ENCODE peak calls at places on chromosomes 6 and 20, in eight cellular contexts. W is cardiac muscle cell, L is heart left ventricle, M is hepatocyte, D is left lung, F is GM23338, B is ascending aorta, O is uterus. H is an unnamed sample.

GRCh38 chr6:158609455-158610155 is 34.9 kb downstream of the DYNLT1 start:
- DNase-seq in W (no peak), L (no peak), M (no peak), D (no peak), F (no peak), B (no peak), O (no peak), H (no peak)

GRCh38 chr6:21496275-21496674 is 97.3 kb upstream of the SOX4 start:
- DNase-seq in W (peak; percentile 52), L (no peak), M (no peak), D (no peak), F (no peak), B (no peak), O (no peak), H (no peak)

GRCh38 chr6:52362443-52363221 is 681 bp downstream of the PAQR8 start:
- DNase-seq in W (peak; percentile 42), L (peak; percentile 38), M (peak; percentile 44), D (peak; percentile 86), F (peak; percentile 77), B (no peak), O (peak; percentile 47), H (peak; percentile 54)

GRCh38 chr6:49966334-49966733 is 2.4 kb upstream of the DEFB114 start:
- DNase-seq in W (peak; percentile 3), L (no peak), M (no peak), D (no peak), F (peak; percentile 81), B (no peak), O (no peak), H (no peak)

GRCh38 chr6:163417595-163417994 is 3.1 kb downstream of the QKI start:
- DNase-seq in W (no peak), L (no peak), M (no peak), D (no peak), F (no peak), B (no peak), O (no peak), H (no peak)

GRCh38 chr6:55917756-55918415 is 42.5 kb upstream of the BMP5 start:
- DNase-seq in W (no peak), L (no peak), M (no peak), D (no peak), F (no peak), B (no peak), O (no peak), H (no peak)

GRCh38 chr6:168929871-168930450 is 323.7 kb downstream of the THBS2 start:
- DNase-seq in W (no peak), L (no peak), M (no peak), D (no peak), F (no peak), B (no peak), O (no peak), H (no peak)

GRCh38 chr6:118959903-118960302 is 24.9 kb upstream of the MCM9 start:
- DNase-seq in W (no peak), L (no peak), M (no peak), D (no peak), F (no peak), B (no peak), O (no peak), H (no peak)

GRCh38 chr6:15476631-15477380 is 186.0 kb downstream of the DTNBP1 start:
- DNase-seq in W (no peak), L (no peak), M (no peak), D (no peak), F (no peak), B (no peak), O (no peak), H (no peak)

GRCh38 chr6:107046316-107046715 is 18.3 kb downstream of the MTRES1 start:
- DNase-seq in W (peak; percentile 21), L (no peak), M (no peak), D (no peak), F (no peak), B (no peak), O (no peak), H (no peak)

GRCh38 chr6:25535302-25536225 is 116.5 kb upstream of the SCGN start:
- DNase-seq in W (no peak), L (no peak), M (no peak), D (no peak), F (no peak), B (no peak), O (no peak), H (no peak)

GRCh38 chr20:59013959-59014608 is 5.1 kb upstream of the TUBB1 start:
- DNase-seq in W (no peak), L (no peak), M (no peak), D (no peak), F (no peak), B (no peak), O (no peak), H (no peak)

GRCh38 chr20:37575884-37576283 is 48.2 kb upstream of the BLCAP start:
- DNase-seq in W (no peak), L (no peak), M (no peak), D (no peak), F (peak; percentile 72), B (no peak), O (no peak), H (no peak)

GRCh38 chr6:15677822-15678221 is 15.0 kb upstream of the DTNBP1 start:
- DNase-seq in W (no peak), L (no peak), M (no peak), D (no peak), F (no peak), B (no peak), O (no peak), H (no peak)

GRCh38 chr20:40953856-40954255 is 74.8 kb upstream of the TOP1 start:
- DNase-seq in W (no peak), L (no peak), M (no peak), D (no peak), F (no peak), B (no peak), O (no peak), H (no peak)

GRCh38 chr6:27019651-27020552 is 227.6 kb upstream of the PRSS16 start:
- DNase-seq in W (peak; percentile 82), L (peak; percentile 79), M (peak; percentile 94), D (peak; percentile 89), F (peak; percentile 94), B (peak; percentile 29), O (peak; percentile 85), H (peak; percentile 86)

DNA sequence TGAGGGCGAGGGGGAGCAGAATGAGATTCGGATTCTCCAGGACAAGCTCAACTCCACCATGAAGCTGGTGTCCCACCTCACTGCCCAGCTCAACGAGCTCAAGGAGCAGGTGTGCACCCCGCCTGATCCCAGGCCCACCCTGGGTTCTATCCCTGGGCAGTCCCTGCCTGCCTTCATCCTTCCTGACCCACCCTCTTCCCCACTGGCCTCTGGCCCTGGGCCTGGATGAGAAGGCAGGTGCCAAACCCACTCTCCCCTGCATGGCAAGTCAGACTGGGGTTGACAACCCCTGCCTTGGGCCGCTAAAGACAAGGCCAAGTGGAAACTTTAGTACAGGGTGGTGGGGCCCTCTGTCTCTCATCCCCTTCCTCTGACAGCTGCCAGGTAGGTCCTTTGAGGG is 16.5 kb downstream of the UQCC2 start:
- DNase-seq in W (no peak), L (no peak), M (no peak), D (no peak), F (no peak), B (no peak), O (no peak), H (no peak)
- H3K27ac ChIP-seq in W (peak overlapping the region; percentile 91), L (no peak overlapping the region), M (peak overlapping the region; percentile 28), D (no peak overlapping the region), F (no peak overlapping the region), B (peak overlapping the region; percentile 20), O (peak overlapping the region; percentile 50), H (no peak overlapping the region)

DNA sequence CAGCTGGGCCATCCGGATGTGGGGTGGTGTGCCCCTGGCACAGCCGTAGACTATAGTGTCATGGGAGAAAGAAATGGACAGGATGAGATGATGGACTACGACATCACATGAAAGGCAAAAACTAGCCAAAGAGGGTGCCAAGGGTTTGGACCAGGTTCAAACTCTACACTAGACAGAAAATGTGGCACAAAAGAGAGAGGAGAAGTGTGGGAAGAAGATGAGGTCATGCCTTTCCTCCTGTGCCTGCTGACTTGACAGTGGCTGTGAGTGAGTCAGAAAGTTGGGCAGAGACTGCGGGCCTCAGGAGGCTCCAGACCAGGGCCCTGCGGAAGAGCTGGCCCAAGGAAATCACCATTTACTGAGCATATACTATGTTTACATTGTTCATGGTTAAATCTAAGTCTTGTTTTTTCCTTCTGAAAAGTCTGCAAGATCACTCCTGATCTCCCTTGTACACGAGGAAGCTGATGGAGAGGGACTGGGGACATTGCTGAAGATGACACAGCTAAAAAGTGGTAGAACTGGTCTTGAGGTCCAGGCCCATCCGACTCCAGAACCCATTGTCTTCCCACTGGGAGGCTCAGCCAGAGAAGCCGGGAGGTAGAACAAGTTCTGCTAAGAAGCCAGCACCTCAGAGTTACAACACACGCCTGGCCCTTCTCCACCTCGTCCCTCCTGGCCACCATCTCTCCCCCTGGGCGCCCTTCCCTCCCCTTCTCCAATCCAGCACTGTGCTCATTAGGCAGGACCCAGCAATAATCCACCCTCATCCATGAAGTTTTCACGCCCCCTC is 35.7 kb downstream of the CNKSR3 start:
- DNase-seq in W (no peak), L (no peak), M (no peak), D (no peak), F (no peak), B (peak; percentile 51), O (no peak), H (no peak)
- H3K27ac ChIP-seq in W (no peak overlapping the region), L (no peak overlapping the region), M (no peak overlapping the region), D (no peak overlapping the region), F (no peak overlapping the region), B (peak overlapping the region; percentile 92), O (peak overlapping the region; percentile 25), H (no peak overlapping the region)

GRCh38 chr20:50220894-50221266 is 30.2 kb downstream of the CEBPB start:
- DNase-seq in W (no peak), L (no peak), M (no peak), D (no peak), F (no peak), B (no peak), O (no peak), H (no peak)

GRCh38 chr20:50218987-50219435 is 28.4 kb downstream of the CEBPB start:
- DNase-seq in W (no peak), L (no peak), M (no peak), D (no peak), F (no peak), B (no peak), O (no peak), H (no peak)

GRCh38 chr20:50219520-50220086 is 29.0 kb downstream of the CEBPB start:
- DNase-seq in W (no peak), L (no peak), M (no peak), D (no peak), F (no peak), B (no peak), O (no peak), H (peak; percentile 31)

GRCh38 chr20:50221501-50222323 is 31.1 kb downstream of the CEBPB start:
- DNase-seq in W (no peak), L (peak; percentile 30), M (no peak), D (peak; percentile 85), F (no peak), B (no peak), O (no peak), H (peak; percentile 74)

GRCh38 chr20:50220093-50220893 is 29.7 kb downstream of the CEBPB start:
- DNase-seq in W (no peak), L (no peak), M (no peak), D (no peak), F (no peak), B (no peak), O (no peak), H (no peak)
- H3K27ac ChIP-seq in W (no peak overlapping the region), L (no peak overlapping the region), M (peak overlapping the region; percentile 21), D (no peak overlapping the region), F (no peak overlapping the region), B (no peak overlapping the region), O (no peak overlapping the region), H (no peak overlapping the region)

GRCh38 chr6:20180935-20181334 is 31.3 kb downstream of the MBOAT1 start:
- DNase-seq in W (no peak), L (no peak), M (no peak), D (peak; percentile 15), F (no peak), B (no peak), O (no peak), H (no peak)
- H3K27ac ChIP-seq in W (no peak overlapping the region), L (no peak overlapping the region), M (no peak overlapping the region), D (no peak overlapping the region), F (no peak overlapping the region), B (no peak overlapping the region), O (no peak overlapping the region), H (no peak overlapping the region)